ENCODE peak calls at places on chromosomes 6 and 20, in six cellular contexts. U is H1; R is Jurkat, Clone E6-1; Y is dermis microvascular lymphatic vessel endothelial cell; A is smooth muscle cell of the brain vasculature; H is tibial artery. F is an unnamed sample.

GRCh38 chr6:42251911-42252637 is 34.4 kb upstream of the MRPS10 start:
- DNase-seq in U (no peak), R (no peak), Y (peak), A (no peak), H (no peak), F (no peak)

GRCh38 chr6:21935561-21936028 is 342.0 kb downstream of the SOX4 start:
- DNase-seq in U (peak), R (peak), Y (peak), A (no peak), H (no peak), F (no peak)

GRCh38 chr20:20752712-20753111 is 40.3 kb upstream of the RALGAPA2 start:
- DNase-seq in U (no peak), R (no peak), Y (peak), A (no peak), H (no peak), F (no peak)

GRCh38 chr6:84415517-84415916 is 188.1 kb upstream of the CEP162 start:
- DNase-seq in U (no peak), R (no peak), Y (no peak), A (no peak), H (no peak), F (no peak)

GRCh38 chr20:53813728-53814459 is 220.3 kb upstream of the ZNF217 start:
- DNase-seq in U (no peak), R (no peak), Y (no peak), A (no peak), H (no peak), F (no peak)

GRCh38 chr6:20907486-20908071 is 373.3 kb downstream of the CDKAL1 start:
- DNase-seq in U (no peak), R (no peak), Y (no peak), A (no peak), H (no peak), F (no peak)

GRCh38 chr20:3446779-3447178 is 24.0 kb upstream of the ATRN start:
- DNase-seq in U (no peak), R (no peak), Y (no peak), A (no peak), H (no peak), F (no peak)

GRCh38 chr6:68967549-68968300 is 332.6 kb downstream of the ADGRB3 start:
- DNase-seq in U (no peak), R (peak), Y (peak), A (peak), H (peak), F (no peak)

GRCh38 chr20:44204156-44204831 is 6.3 kb downstream of the OSER1 start:
- DNase-seq in U (no peak), R (no peak), Y (no peak), A (peak), H (no peak), F (no peak)

GRCh38 chr6:128597956-128598355 is 77.6 kb upstream of the PTPRK start:
- DNase-seq in U (no peak), R (no peak), Y (no peak), A (no peak), H (no peak), F (no peak)

GRCh38 chr20:4780245-4780644 is 58.5 kb downstream of the PRND start:
- DNase-seq in U (no peak), R (peak), Y (no peak), A (no peak), H (no peak), F (no peak)

GRCh38 chr6:111118816-111119215 is 31.5 kb downstream of the SLC16A10 start:
- DNase-seq in U (no peak), R (no peak), Y (no peak), A (no peak), H (no peak), F (no peak)

GRCh38 chr20:1315804-1316203 is 13.1 kb downstream of the SDCBP2 start:
- DNase-seq in U (no peak), R (no peak), Y (no peak), A (no peak), H (no peak), F (no peak)

GRCh38 chr6:35439308-35439707 is 12.8 kb upstream of the FANCE start:
- DNase-seq in U (no peak), R (no peak), Y (no peak), A (no peak), H (no peak), F (no peak)

GRCh38 chr6:160462551-160463109 is 114.5 kb downstream of the SLC22A3 start:
- DNase-seq in U (no peak), R (peak), Y (no peak), A (peak), H (no peak), F (no peak)

GRCh38 chr6:12261502-12261901 is 28.7 kb upstream of the EDN1 start:
- DNase-seq in U (no peak), R (no peak), Y (no peak), A (no peak), H (no peak), F (no peak)

GRCh38 chr6:127582777-127583462 is 5.9 kb downstream of the C6orf58 start:
- DNase-seq in U (no peak), R (no peak), Y (no peak), A (peak), H (no peak), F (no peak)

GRCh38 chr6:151239603-151240035 is at the start of gene AKAP12:
- DNase-seq in U (peak), R (no peak), Y (peak), A (no peak), H (peak), F (no peak)

F was measured in NCI-H2081 treated with DMSO at 0.1 percent for 48 hours.